ENCODE peak calls at places on chromosome 20, in ten cellular contexts. H is left lung, V is cardiac muscle cell, M is psoas muscle, R is coronary artery, J is cardiac fibroblast, P is ovary, W is transverse colon, C is tibial artery, B is prostate gland. Y is an unnamed sample.

GRCh38 chr20:31604567-31605030 is 490 bp upstream of the ID1 start:
- DNase-seq in V (peak; percentile 53), C (no peak), H (no peak), W (no peak), J (no peak), P (no peak), R (peak; percentile 79), B (no peak), M (no peak), Y (no peak)

GRCh38 chr20:19137641-19138040 is 74.8 kb upstream of the SLC24A3 start:
- DNase-seq in H (no peak), P (no peak), M (no peak), W (no peak), J (no peak), C (no peak), R (no peak), B (no peak), V (no peak), Y (no peak)

GRCh38 chr20:37376324-37376723 is 30.4 kb downstream of the SRC start:
- DNase-seq in J (no peak), H (no peak), C (no peak), P (peak; percentile 4), R (no peak), B (no peak), W (no peak), V (no peak), M (no peak), Y (no peak)

GRCh38 chr20:6265204-6265904 is 142.5 kb upstream of the FERMT1 start:
- DNase-seq in C (no peak), H (no peak), P (no peak), W (no peak), V (peak; percentile 86), R (no peak), B (no peak), M (no peak), J (peak; percentile 91), Y (no peak)

GRCh38 chr20:36827541-36828279 is 48.2 kb upstream of the TLDC2 start:
- DNase-seq in M (no peak), V (no peak), W (no peak), R (no peak), H (no peak), C (no peak), J (no peak), P (no peak), B (no peak), Y (no peak)

GRCh38 chr20:35654415-35654814 is 10.3 kb downstream of the CPNE1 start:
- DNase-seq in P (no peak), C (no peak), M (no peak), J (no peak), W (no peak), B (no peak), H (no peak), R (no peak), V (no peak), Y (no peak)

GRCh38 chr20:52049001-52049731 is 142.4 kb downstream of the ZFP64 start:
- DNase-seq in V (peak; percentile 94), B (no peak), R (no peak), J (peak; percentile 48), W (no peak), C (no peak), M (no peak), P (no peak), H (no peak), Y (no peak)

GRCh38 chr20:24136659-24137246 is 148.2 kb upstream of the GGTLC1 start:
- DNase-seq in V (no peak), P (no peak), J (no peak), M (no peak), H (no peak), B (no peak), W (no peak), C (no peak), R (no peak), Y (no peak)

GRCh38 chr20:34980543-34981213 is 25.0 kb downstream of the MYH7B start:
- DNase-seq in W (peak; percentile 59), M (no peak), P (no peak), H (peak; percentile 55), J (no peak), R (no peak), B (no peak), V (no peak), C (no peak), Y (no peak)

GRCh38 chr20:3223937-3224680 is 14.8 kb downstream of the ITPA start:
- DNase-seq in W (no peak), C (no peak), M (no peak), H (peak; percentile 57), P (no peak), B (no peak), J (no peak), V (no peak), R (no peak), Y (no peak)

GRCh38 chr20:16560661-16561060 is 12.6 kb downstream of the KIF16B start:
- DNase-seq in J (peak; percentile 49), V (no peak), P (no peak), H (no peak), W (no peak), R (no peak), C (no peak), B (no peak), M (no peak), Y (no peak)

GRCh38 chr20:44642203-44643153 is 9.0 kb downstream of the ADA start:
- DNase-seq in W (peak; percentile 71), C (peak; percentile 84), B (peak; percentile 21), M (peak; percentile 62), P (peak; percentile 64), V (peak; percentile 69), J (peak; percentile 95), R (no peak), H (no peak), Y (peak; percentile 74)

GRCh38 chr20:24768226-24768625 is 180.8 kb upstream of the CST7 start:
- DNase-seq in M (no peak), C (no peak), V (peak; percentile 59), H (no peak), R (peak; percentile 43), W (no peak), P (peak; percentile 6), J (no peak), B (no peak), Y (no peak)

GRCh38 chr20:11153819-11154218 is 480.0 kb upstream of the JAG1 start:
- DNase-seq in B (no peak), C (no peak), R (no peak), H (no peak), P (no peak), W (no peak), V (no peak), J (peak; percentile 72), M (no peak), Y (no peak)

GRCh38 chr20:56362833-56363413 is 4.1 kb downstream of the FAM210B start:
- DNase-seq in W (no peak), H (no peak), B (no peak), J (no peak), M (no peak), V (no peak), C (no peak), P (peak; percentile 65), R (no peak), Y (no peak)

GRCh38 chr20:6067765-6068318 is 14.0 kb upstream of the LRRN4 start:
- DNase-seq in J (no peak), C (no peak), H (no peak), P (no peak), M (no peak), R (no peak), B (no peak), W (no peak), V (no peak), Y (peak; percentile 58)

GRCh38 chr20:47544240-47544639 is 42.6 kb downstream of the NCOA3 start:
- DNase-seq in R (no peak), W (no peak), J (peak; percentile 62), P (no peak), V (no peak), M (no peak), B (no peak), C (no peak), H (no peak), Y (no peak)

GRCh38 chr20:34022154-34022842 is 28.6 kb downstream of the RALY start:
- DNase-seq in V (peak; percentile 34), M (no peak), C (no peak), J (peak; percentile 21), H (no peak), R (no peak), P (no peak), B (no peak), W (no peak), Y (no peak)

GRCh38 chr20:45727044-45727443 is 4.9 kb downstream of the SPINT4 start:
- DNase-seq in P (no peak), R (no peak), C (no peak), V (no peak), M (no peak), J (peak; percentile 5), H (no peak), B (no peak), W (no peak), Y (no peak)
- TF ChIP-seq CTCF in P (no peak), R (no peak), C (no peak), V (no peak), M (no peak), J (no peak), H (no peak), B (no peak), W (no peak), Y (no peak)

GRCh38 chr20:53957421-53958172 is 112.8 kb downstream of the BCAS1 start:
- DNase-seq in J (peak; percentile 54), H (no peak), W (no peak), M (no peak), P (no peak), B (no peak), R (no peak), V (no peak), C (no peak), Y (no peak)
- TF ChIP-seq CTCF in J (peak; percentile 21), H (no peak), W (no peak), M (no peak), P (no peak), B (no peak), R (no peak), V (peak; percentile 41), C (no peak), Y (no peak)

DNA sequence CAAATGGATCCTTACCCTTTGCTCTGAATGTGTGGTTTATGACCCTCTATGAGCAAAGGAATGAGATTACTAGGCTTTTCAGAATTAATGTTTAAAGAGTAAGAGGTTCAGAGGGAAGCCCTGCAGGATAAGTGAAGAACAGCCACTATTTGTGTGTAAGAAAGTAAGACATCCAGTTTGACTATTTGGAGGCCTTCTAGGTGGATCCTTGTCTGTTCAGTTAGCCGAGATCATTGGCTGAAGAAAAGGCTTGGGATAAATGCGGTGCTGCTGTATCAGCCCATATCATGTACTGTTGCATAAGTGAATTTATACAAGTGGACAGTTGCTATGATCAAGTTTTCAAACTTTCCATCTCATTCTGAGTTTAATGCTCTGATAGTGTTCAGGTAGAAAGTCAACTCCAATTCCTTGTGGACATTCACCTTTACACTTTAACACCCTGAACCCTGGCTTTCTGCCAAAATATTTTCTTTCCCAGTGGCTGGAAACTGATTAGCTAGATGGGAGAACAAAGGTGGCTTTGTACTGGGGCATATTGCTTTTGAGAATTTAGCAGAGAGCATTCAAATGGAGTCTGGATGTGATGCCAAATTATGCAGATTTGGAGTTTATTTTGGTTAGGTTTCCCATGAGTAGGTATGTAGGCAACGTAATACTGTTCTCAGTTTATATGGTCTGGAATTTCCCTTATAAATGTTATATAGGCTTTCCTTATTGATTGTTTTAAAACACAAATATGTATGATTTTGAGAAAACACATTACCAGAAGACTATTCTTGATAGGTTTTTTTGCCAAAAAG is 15.0 kb downstream of the PARD6B start:
- DNase-seq in W (no peak), H (no peak), J (no peak), M (no peak), B (no peak), P (no peak), R (no peak), V (peak; percentile 51), C (no peak), Y (no peak)
- TF ChIP-seq CTCF in W (no peak), H (no peak), J (no peak), M (no peak), B (no peak), P (no peak), R (no peak), V (no peak), C (no peak), Y (no peak)

GRCh38 chr20:53303361-53303760 is 290.3 kb downstream of the ZNF217 start:
- DNase-seq in B (no peak), V (no peak), C (no peak), J (no peak), R (no peak), W (no peak), M (no peak), P (no peak), H (no peak), Y (no peak)
- TF ChIP-seq CTCF in B (no peak), V (no peak), C (no peak), J (no peak), R (no peak), W (no peak), M (no peak), P (no peak), H (no peak), Y (no peak)